ENCODE peak calls at places on chromosomes 12 and 14, in six cellular contexts. U is fibroblast of the aortic adventitia, M is HuH-7, F is RWPE1, H is brain microvascular endothelial cell, J is T-helper 2 cell. T is an unnamed sample.

GRCh38 chr14:59013672-59014298 is 174.7 kb upstream of the DAAM1 start:
- DNase-seq in U (peak; percentile 56), M (no peak), F (no peak), H (peak; percentile 54), J (no peak), T (no peak)

GRCh38 chr14:78022059-78022458 is 148.1 kb upstream of the NRXN3 start:
- DNase-seq in U (peak; percentile 45), M (peak; percentile 62), F (peak; percentile 43), H (peak; percentile 20), J (no peak), T (peak; percentile 42)

GRCh38 chr12:46269429-46270241 is 792 bp upstream of the SLC38A1 start:
- DNase-seq in U (no peak), M (peak; percentile 62), F (peak; percentile 43), H (no peak), J (peak; percentile 43), T (no peak)

GRCh38 chr12:84701966-84702365 is 210.6 kb downstream of the SLC6A15 start:
- DNase-seq in U (no peak), M (no peak), F (peak; percentile 1), H (peak; percentile 7), J (no peak), T (no peak)

GRCh38 chr12:93347054-93347786 is 30.5 kb upstream of the NUDT4 start:
- DNase-seq in U (no peak), M (no peak), F (no peak), H (no peak), J (no peak), T (no peak)

GRCh38 chr12:50728417-50728816 is 35.5 kb upstream of the ATF1 start:
- DNase-seq in U (no peak), M (no peak), F (no peak), H (no peak), J (no peak), T (no peak)

GRCh38 chr12:131471271-131471905 is 239.5 kb upstream of the SFSWAP start:
- DNase-seq in U (no peak), M (no peak), F (no peak), H (no peak), J (no peak), T (no peak)

GRCh38 chr14:98207466-98207865 is 1064.5 kb downstream of the BCL11B start:
- DNase-seq in U (no peak), M (no peak), F (no peak), H (no peak), J (no peak), T (no peak)

GRCh38 chr12:75913502-75914110 is 118.0 kb downstream of the PHLDA1 start:
- DNase-seq in U (no peak), M (no peak), F (no peak), H (no peak), J (no peak), T (peak; percentile 20)

GRCh38 chr12:11884661-11885060 is 186.1 kb upstream of the BCL2L14 start:
- DNase-seq in U (no peak), M (no peak), F (no peak), H (no peak), J (no peak), T (no peak)

GRCh38 chr14:53542692-53543091 is 389.6 kb upstream of the DDHD1 start:
- DNase-seq in U (peak; percentile 50), M (no peak), F (no peak), H (peak; percentile 51), J (no peak), T (no peak)

GRCh38 chr14:73786632-73786941 is 65.0 kb upstream of the PTGR2 start:
- DNase-seq in U (no peak), M (no peak), F (no peak), H (no peak), J (no peak), T (peak; percentile 62)